ENCODE peak calls at places on chromosomes 7 and 10, in four cellular contexts. One of them, this sample, is unnamed.

GRCh38 chr7:89623018-89623672 is 531.1 kb upstream of the STEAP1 start:
- DNase-seq in heart right ventricle: no peak
- DNase-seq in fibroblast of lung: peak
- DNase-seq in cardiac muscle cell: peak
- DNase-seq in this sample: no peak

GRCh38 chr7:42340462-42340861 is 103.5 kb upstream of the GLI3 start:
- DNase-seq in fibroblast of lung: no peak
- DNase-seq in cardiac muscle cell: no peak
- DNase-seq in heart right ventricle: no peak
- DNase-seq in this sample: no peak

GRCh38 chr10:116715839-116716377 is 26.5 kb downstream of the HSPA12A start:
- DNase-seq in heart right ventricle: no peak
- DNase-seq in cardiac muscle cell: no peak
- DNase-seq in fibroblast of lung: no peak
- DNase-seq in this sample: no peak

GRCh38 chr7:95595825-95596182 is 512 bp downstream of the PDK4 start:
- DNase-seq in heart right ventricle: no peak
- DNase-seq in cardiac muscle cell: no peak
- DNase-seq in fibroblast of lung: no peak
- DNase-seq in this sample: no peak

GRCh38 chr7:158394936-158395335 is 192.7 kb downstream of the PTPRN2 start:
- DNase-seq in cardiac muscle cell: peak
- DNase-seq in heart right ventricle: peak
- DNase-seq in fibroblast of lung: no peak
- DNase-seq in this sample: peak

GRCh38 chr7:114152314-114152938 is 233.6 kb upstream of the PPP1R3A start:
- DNase-seq in heart right ventricle: no peak
- DNase-seq in fibroblast of lung: no peak
- DNase-seq in cardiac muscle cell: no peak
- DNase-seq in this sample: no peak

GRCh38 chr7:138756591-138757222 is 41.1 kb upstream of the TMEM213 start:
- DNase-seq in heart right ventricle: no peak
- DNase-seq in fibroblast of lung: peak
- DNase-seq in cardiac muscle cell: no peak
- DNase-seq in this sample: no peak

GRCh38 chr7:121084256-121084655 is 95.7 kb downstream of the CPED1 start:
- DNase-seq in cardiac muscle cell: no peak
- DNase-seq in heart right ventricle: no peak
- DNase-seq in fibroblast of lung: peak
- DNase-seq in this sample: no peak

GRCh38 chr10:124588736-124589451 is 127.3 kb downstream of the LHPP start:
- DNase-seq in fibroblast of lung: peak
- DNase-seq in cardiac muscle cell: peak
- DNase-seq in heart right ventricle: peak
- DNase-seq in this sample: no peak

GRCh38 chr7:97499204-97499603 is 232.7 kb upstream of the TAC1 start:
- DNase-seq in fibroblast of lung: no peak
- DNase-seq in cardiac muscle cell: peak
- DNase-seq in heart right ventricle: no peak
- DNase-seq in this sample: no peak

GRCh38 chr7:84837405-84837804 is 349.5 kb downstream of the SEMA3D start:
- DNase-seq in heart right ventricle: no peak
- DNase-seq in fibroblast of lung: no peak
- DNase-seq in cardiac muscle cell: no peak
- DNase-seq in this sample: no peak

GRCh38 chr10:37856881-37857286 is 526 bp downstream of the ZNF248 start:
- DNase-seq in cardiac muscle cell: no peak
- DNase-seq in fibroblast of lung: no peak
- DNase-seq in heart right ventricle: peak
- DNase-seq in this sample: peak

GRCh38 chr10:113045155-113046055 is 95.4 kb downstream of the TCF7L2 start:
- DNase-seq in cardiac muscle cell: no peak
- DNase-seq in fibroblast of lung: peak
- DNase-seq in heart right ventricle: no peak
- DNase-seq in this sample: no peak

GRCh38 chr10:70926215-70927000 is 38.0 kb upstream of the PCBD1 start:
- DNase-seq in fibroblast of lung: no peak
- DNase-seq in cardiac muscle cell: no peak
- DNase-seq in heart right ventricle: peak
- DNase-seq in this sample: peak

GRCh38 chr10:6667679-6668270 is 87.7 kb upstream of the PRKCQ start:
- DNase-seq in fibroblast of lung: peak
- DNase-seq in cardiac muscle cell: peak
- DNase-seq in heart right ventricle: no peak
- DNase-seq in this sample: no peak

GRCh38 chr7:45663167-45663921 is 89.2 kb downstream of the ADCY1 start:
- DNase-seq in fibroblast of lung: peak
- DNase-seq in cardiac muscle cell: peak
- DNase-seq in heart right ventricle: peak
- DNase-seq in this sample: peak

GRCh38 chr10:37495415-37495814 is 362.0 kb downstream of the ZNF248 start:
- DNase-seq in cardiac muscle cell: no peak
- DNase-seq in heart right ventricle: no peak
- DNase-seq in fibroblast of lung: no peak
- DNase-seq in this sample: no peak

GRCh38 chr7:11192506-11192905 is 218.8 kb downstream of the PHF14 start:
- DNase-seq in cardiac muscle cell: no peak
- DNase-seq in fibroblast of lung: peak
- DNase-seq in heart right ventricle: no peak
- DNase-seq in this sample: no peak

GRCh38 chr10:127577376-127577775 is 28.3 kb downstream of the NPS start:
- DNase-seq in heart right ventricle: no peak
- DNase-seq in fibroblast of lung: peak
- DNase-seq in cardiac muscle cell: no peak
- DNase-seq in this sample: no peak

GRCh38 chr10:86508217-86508616 is 13.4 kb downstream of the WAPL start:
- DNase-seq in heart right ventricle: no peak
- DNase-seq in fibroblast of lung: no peak
- DNase-seq in cardiac muscle cell: no peak
- DNase-seq in this sample: no peak

GRCh38 chr10:86511027-86511865 is 10.3 kb downstream of the WAPL start:
- DNase-seq in cardiac muscle cell: no peak
- DNase-seq in heart right ventricle: no peak
- DNase-seq in fibroblast of lung: no peak
- DNase-seq in this sample: no peak

GRCh38 chr10:86506499-86506898 is 15.1 kb downstream of the WAPL start:
- DNase-seq in heart right ventricle: no peak
- DNase-seq in cardiac muscle cell: no peak
- DNase-seq in fibroblast of lung: peak
- DNase-seq in this sample: no peak

GRCh38 chr10:86509145-86509544 is 12.4 kb downstream of the WAPL start:
- DNase-seq in fibroblast of lung: no peak
- DNase-seq in cardiac muscle cell: no peak
- DNase-seq in heart right ventricle: no peak
- DNase-seq in this sample: no peak

DNA sequence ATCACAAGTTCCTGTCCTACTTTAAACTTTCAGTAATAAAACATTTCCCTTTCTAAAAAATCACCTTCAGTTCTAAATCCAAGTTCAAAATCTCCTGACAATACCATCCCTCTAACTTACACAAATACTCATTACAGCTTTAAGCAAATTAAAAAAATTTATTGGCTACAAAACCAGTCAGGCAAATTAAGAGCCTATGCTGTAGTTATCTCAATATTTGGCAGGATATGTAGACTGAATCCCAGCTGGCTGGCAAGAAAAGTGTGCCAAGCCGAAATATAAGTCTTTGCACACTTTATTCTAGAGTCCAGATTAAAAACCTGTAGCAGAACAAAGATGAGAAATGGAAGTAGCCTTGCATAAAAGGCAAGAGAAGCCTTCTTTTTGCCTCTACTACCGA is 9.5 kb downstream of the WAPL start:
- DNase-seq in fibroblast of lung: no peak
- DNase-seq in heart right ventricle: no peak
- DNase-seq in cardiac muscle cell: no peak
- DNase-seq in this sample: no peak
- H3K4me3 ChIP-seq in fibroblast of lung: no peak
- H3K4me3 ChIP-seq in heart right ventricle: no peak
- H3K4me3 ChIP-seq in cardiac muscle cell: no peak
- H3K4me3 ChIP-seq in this sample: no peak

DNA sequence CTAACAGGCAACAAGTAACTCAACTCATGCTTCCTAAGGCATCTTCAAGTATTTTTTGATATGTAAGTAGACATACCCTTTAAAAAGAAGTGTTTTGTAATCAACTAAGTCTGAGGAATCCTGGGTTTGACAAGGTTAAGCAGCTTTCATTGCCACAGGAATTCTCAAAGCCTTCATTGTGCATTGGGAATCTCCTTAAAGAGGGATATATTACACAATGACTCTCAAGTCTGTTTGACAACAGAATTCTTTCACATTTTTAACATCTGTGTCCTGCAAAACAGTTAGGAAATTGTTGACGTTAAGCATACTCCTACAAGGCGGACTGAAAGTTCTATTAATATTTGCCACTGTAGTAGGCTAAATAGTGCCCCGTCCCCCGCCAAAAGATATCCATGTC is 71.4 kb downstream of the SGMS1 start:
- DNase-seq in heart right ventricle: no peak
- DNase-seq in fibroblast of lung: peak
- DNase-seq in cardiac muscle cell: no peak
- DNase-seq in this sample: no peak
- H3K4me3 ChIP-seq in heart right ventricle: no peak
- H3K4me3 ChIP-seq in fibroblast of lung: peak
- H3K4me3 ChIP-seq in cardiac muscle cell: no peak
- H3K4me3 ChIP-seq in this sample: no peak

GRCh38 chr10:97325754-97326153 is 6.7 kb downstream of the FRAT1 start:
- DNase-seq in fibroblast of lung: no peak
- DNase-seq in heart right ventricle: no peak
- DNase-seq in cardiac muscle cell: no peak
- DNase-seq in this sample: no peak

GRCh38 chr10:97331304-97331703 is 3.2 kb downstream of the FRAT2 start:
- DNase-seq in cardiac muscle cell: no peak
- DNase-seq in fibroblast of lung: no peak
- DNase-seq in heart right ventricle: no peak
- DNase-seq in this sample: no peak

GRCh38 chr10:97332586-97333350 is 1.8 kb downstream of the FRAT2 start:
- DNase-seq in heart right ventricle: no peak
- DNase-seq in fibroblast of lung: peak
- DNase-seq in cardiac muscle cell: peak
- DNase-seq in this sample: peak

GRCh38 chr10:97328646-97329453 is 5.7 kb downstream of the FRAT2 start:
- DNase-seq in cardiac muscle cell: no peak
- DNase-seq in fibroblast of lung: no peak
- DNase-seq in heart right ventricle: no peak
- DNase-seq in this sample: no peak

GRCh38 chr10:97327348-97328294 is 6.9 kb downstream of the FRAT2 start:
- DNase-seq in cardiac muscle cell: no peak
- DNase-seq in heart right ventricle: no peak
- DNase-seq in fibroblast of lung: no peak
- DNase-seq in this sample: no peak
- H3K4me3 ChIP-seq in cardiac muscle cell: no peak
- H3K4me3 ChIP-seq in heart right ventricle: no peak
- H3K4me3 ChIP-seq in fibroblast of lung: no peak
- H3K4me3 ChIP-seq in this sample: no peak

GRCh38 chr7:57403601-57404342 is 46.2 kb upstream of the ZNF716 start:
- DNase-seq in cardiac muscle cell: no peak
- DNase-seq in heart right ventricle: peak
- DNase-seq in fibroblast of lung: no peak
- DNase-seq in this sample: peak
- H3K4me3 ChIP-seq in cardiac muscle cell: no peak
- H3K4me3 ChIP-seq in heart right ventricle: peak
- H3K4me3 ChIP-seq in fibroblast of lung: no peak
- H3K4me3 ChIP-seq in this sample: peak

This sample was measured in right cardiac atrium.